ENCODE peak calls at places on chromosomes 3 and 15, in nine cellular contexts. Z, C, V, L, U, T, Y, B and S are unnamed samples.

GRCh38 chr3:85560088-85560790 is 601.5 kb downstream of the CADM2 start:
- DNase-seq in T (no peak), L (no peak), C (no peak), Y (peak; percentile 32), U (no peak), Z (peak; percentile 1), V (peak; percentile 64), B (no peak), S (no peak)

GRCh38 chr15:52428297-52428696 is 100.4 kb downstream of the MYO5A start:
- DNase-seq in C (no peak), U (no peak), L (no peak), Z (no peak), B (no peak), T (no peak), Y (no peak), V (no peak), S (no peak)

GRCh38 chr3:48125026-48125704 is 63.1 kb downstream of the CDC25A start:
- DNase-seq in U (no peak), T (no peak), B (no peak), Y (no peak), Z (peak; percentile 34), V (peak; percentile 54), L (no peak), C (no peak), S (no peak)

GRCh38 chr3:119329551-119329950 is 35.4 kb downstream of the ARHGAP31 start:
- DNase-seq in Y (no peak), T (peak; percentile 33), L (no peak), U (no peak), C (no peak), B (no peak), V (no peak), Z (no peak), S (no peak)

GRCh38 chr15:59501531-59502113 is 63.6 kb downstream of the FAM81A start:
- DNase-seq in B (peak; percentile 78), V (peak; percentile 47), Z (peak; percentile 52), L (peak; percentile 52), C (peak; percentile 72), U (peak; percentile 56), T (peak; percentile 48), Y (no peak), S (peak; percentile 23)

GRCh38 chr15:66963710-66964109 is 101.7 kb upstream of the SMAD3 start:
- DNase-seq in V (no peak), B (no peak), Y (no peak), U (no peak), C (no peak), T (no peak), Z (no peak), L (no peak), S (no peak)

GRCh38 chr3:27644936-27645335 is 77.2 kb downstream of the EOMES start:
- DNase-seq in T (no peak), L (no peak), C (no peak), U (no peak), V (no peak), B (no peak), Z (no peak), Y (no peak), S (no peak)

GRCh38 chr3:53160335-53160659 is 712 bp upstream of the PRKCD start:
- DNase-seq in B (no peak), Z (no peak), V (no peak), Y (no peak), T (no peak), L (no peak), C (no peak), U (no peak), S (no peak)

GRCh38 chr3:25493786-25494185 is 65.7 kb downstream of the RARB start:
- DNase-seq in Y (no peak), B (no peak), U (no peak), L (peak; percentile 4), V (peak; percentile 90), C (no peak), T (no peak), Z (peak; percentile 98), S (no peak)

GRCh38 chr15:90465140-90465929 is 64.4 kb upstream of the CRTC3 start:
- DNase-seq in C (no peak), Z (peak; percentile 9), U (no peak), V (peak; percentile 75), L (peak; percentile 42), Y (no peak), B (no peak), T (no peak), S (no peak)

GRCh38 chr3:13651775-13652428 is 103.0 kb downstream of the FBLN2 start:
- DNase-seq in T (no peak), C (no peak), V (no peak), Z (no peak), L (no peak), U (no peak), Y (no peak), B (no peak), S (no peak)

GRCh38 chr3:169661567-169662214 is 1.8 kb downstream of the MECOM start:
- DNase-seq in C (peak; percentile 56), B (peak; percentile 71), Y (peak; percentile 66), Z (peak; percentile 21), T (no peak), L (peak; percentile 10), V (peak; percentile 51), U (peak; percentile 55), S (no peak)

GRCh38 chr3:185779461-185779860 is 45.4 kb downstream of the IGF2BP2 start:
- DNase-seq in Y (no peak), C (no peak), B (no peak), L (no peak), T (no peak), V (no peak), U (no peak), Z (no peak), S (no peak)

GRCh38 chr3:44411031-44411645 is 66.3 kb downstream of the ZNF445 start:
- DNase-seq in Z (no peak), V (no peak), C (no peak), B (no peak), U (no peak), L (no peak), T (no peak), Y (no peak), S (no peak)

GRCh38 chr3:159764211-159765024 is 224.2 kb upstream of the IL12A start:
- DNase-seq in V (peak; percentile 80), L (peak; percentile 85), U (peak; percentile 27), Z (peak; percentile 70), B (peak; percentile 83), C (peak; percentile 62), T (peak; percentile 44), Y (peak; percentile 77), S (peak; percentile 26)

GRCh38 chr3:159763466-159764210 is 225.0 kb upstream of the IL12A start:
- DNase-seq in U (peak; percentile 87), T (peak; percentile 64), L (peak; percentile 84), B (peak; percentile 89), Y (peak; percentile 88), C (peak; percentile 81), Z (peak; percentile 91), V (peak; percentile 94), S (peak; percentile 58)

GRCh38 chr3:159765025-159765859 is 223.4 kb upstream of the IL12A start:
- DNase-seq in C (peak; percentile 54), L (peak; percentile 100), B (peak; percentile 76), Y (peak; percentile 82), U (peak; percentile 90), T (peak; percentile 29), V (peak; percentile 99), Z (peak; percentile 99), S (peak; percentile 15)

GRCh38 chr3:159765860-159766294 is 222.8 kb upstream of the IL12A start:
- DNase-seq in U (peak; percentile 65), L (no peak), C (no peak), T (no peak), Y (peak; percentile 29), V (no peak), B (no peak), Z (no peak), S (no peak)

GRCh38 chr3:159766563-159767185 is 222.0 kb upstream of the IL12A start:
- DNase-seq in U (peak; percentile 37), V (peak; percentile 53), L (peak; percentile 46), C (peak; percentile 20), T (no peak), Z (peak; percentile 55), B (peak; percentile 56), Y (no peak), S (no peak)
- TF ChIP-seq CTCF in U (peak; percentile 67), V (peak; percentile 59), L (peak; percentile 79), C (peak; percentile 50), T (peak; percentile 56), Z (peak; percentile 75), B (peak; percentile 53), Y (peak; percentile 58), S (peak; percentile 55)

DNA sequence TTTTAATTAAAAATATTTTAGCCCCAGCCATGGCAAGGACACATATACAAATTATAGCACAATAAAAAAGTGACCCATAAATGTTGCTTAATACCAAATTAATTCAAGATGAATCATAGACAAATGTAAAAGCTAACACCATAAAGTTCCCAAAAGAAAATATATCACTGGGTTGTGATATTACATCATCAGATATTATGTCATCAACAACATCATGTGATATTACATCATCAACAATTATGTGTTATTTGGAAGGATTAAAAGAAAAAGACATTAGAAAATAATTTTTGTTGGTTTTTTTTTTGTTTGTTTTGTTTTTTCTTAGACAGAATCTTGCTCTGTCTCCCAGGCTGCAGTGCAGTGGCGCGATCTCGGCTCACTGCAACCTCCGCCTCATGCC is 34.4 kb upstream of the ABHD10 start:
- DNase-seq in V (no peak), T (no peak), Y (no peak), L (no peak), B (no peak), C (no peak), U (no peak), Z (no peak), S (no peak)
- TF ChIP-seq CTCF in V (no peak), T (no peak), Y (no peak), L (no peak), B (no peak), C (no peak), U (no peak), Z (no peak), S (no peak)

GRCh38 chr3:71194785-71195184 is 388.7 kb downstream of the FOXP1 start:
- DNase-seq in T (no peak), B (no peak), Z (no peak), C (peak; percentile 40), L (no peak), V (no peak), Y (no peak), U (no peak), S (no peak)
- TF ChIP-seq CTCF in T (no peak), B (no peak), Z (no peak), C (no peak), L (no peak), V (no peak), Y (no peak), U (no peak), S (no peak)

GRCh38 chr3:158093526-158093925 is 12.7 kb downstream of the SHOX2 start:
- DNase-seq in B (no peak), V (no peak), L (no peak), U (no peak), T (no peak), C (no peak), Z (no peak), Y (no peak), S (no peak)

GRCh38 chr3:158095302-158095997 is 10.8 kb downstream of the SHOX2 start:
- DNase-seq in Y (no peak), Z (no peak), T (no peak), C (peak; percentile 40), L (no peak), V (no peak), U (no peak), B (peak; percentile 50), S (no peak)

GRCh38 chr3:158094917-158095301 is 11.3 kb downstream of the SHOX2 start:
- DNase-seq in Y (no peak), C (no peak), B (peak; percentile 47), T (no peak), U (no peak), Z (no peak), L (no peak), V (no peak), S (no peak)

GRCh38 chr3:158097141-158097540 is 9.1 kb downstream of the SHOX2 start:
- DNase-seq in V (peak; percentile 19), Z (no peak), C (no peak), Y (no peak), T (no peak), B (no peak), U (no peak), L (no peak), S (no peak)

GRCh38 chr3:158094235-158094916 is 11.8 kb downstream of the SHOX2 start:
- DNase-seq in B (peak; percentile 84), V (no peak), U (no peak), L (no peak), Y (peak; percentile 21), C (peak; percentile 72), Z (no peak), T (peak; percentile 22), S (peak; percentile 34)
- TF ChIP-seq CTCF in B (peak; percentile 57), V (no peak), U (no peak), L (no peak), Y (no peak), C (no peak), Z (peak; percentile 27), T (no peak), S (peak; percentile 43)